ENCODE peak calls at places on chromosomes 11 and 22, in seven cellular contexts. J, I, Q, T, P, U and A are unnamed samples.

GRCh38 chr11:121448431-121448941 is 3.6 kb upstream of the SORL1 start:
- DNase-seq in J (no peak), I (no peak), Q (no peak), T (no peak), P (no peak), U (no peak), A (no peak)

GRCh38 chr11:118911880-118912741 is 13.6 kb downstream of the BCL9L start:
- DNase-seq in J (peak), I (no peak), Q (peak), T (no peak), P (peak), U (peak), A (no peak)

GRCh38 chr22:41092847-41093371 is 517 bp downstream of the EP300 start:
- DNase-seq in J (no peak), I (peak), Q (peak), T (peak), P (peak), U (peak), A (no peak)

GRCh38 chr11:123064268-123064657 is 2.3 kb upstream of the HSPA8 start:
- DNase-seq in J (no peak), I (no peak), Q (no peak), T (no peak), P (no peak), U (no peak), A (no peak)

GRCh38 chr11:95512682-95513081 is 276.9 kb downstream of the FAM76B start:
- DNase-seq in J (no peak), I (no peak), Q (peak), T (no peak), P (peak), U (peak), A (peak)

GRCh38 chr11:126253265-126253664 is 15.4 kb downstream of the SRPRA start:
- DNase-seq in J (no peak), I (no peak), Q (no peak), T (no peak), P (no peak), U (no peak), A (no peak)

GRCh38 chr11:46290021-46290420 is 12.6 kb downstream of the CREB3L1 start:
- DNase-seq in J (no peak), I (no peak), Q (no peak), T (no peak), P (no peak), U (no peak), A (no peak)

GRCh38 chr22:50014053-50014501 is 1.5 kb upstream of the IL17REL start:
- DNase-seq in J (no peak), I (no peak), Q (no peak), T (no peak), P (no peak), U (no peak), A (no peak)

GRCh38 chr22:46233231-46233630 is 16.9 kb downstream of the CDPF1 start:
- DNase-seq in J (peak), I (no peak), Q (peak), T (no peak), P (no peak), U (no peak), A (peak)

GRCh38 chr11:63880031-63880841 is 36.7 kb downstream of the RCOR2 start:
- DNase-seq in J (no peak), I (no peak), Q (peak), T (no peak), P (no peak), U (no peak), A (peak)

GRCh38 chr11:21654091-21654490 is 538.8 kb upstream of the ANO5 start:
- DNase-seq in J (no peak), I (no peak), Q (no peak), T (peak), P (no peak), U (no peak), A (peak)

GRCh38 chr11:35362571-35362980 is 56.8 kb downstream of the SLC1A2 start:
- DNase-seq in J (no peak), I (no peak), Q (peak), T (no peak), P (no peak), U (no peak), A (no peak)

GRCh38 chr22:49632199-49633009 is 195.3 kb downstream of the BRD1 start:
- DNase-seq in J (peak), I (peak), Q (peak), T (peak), P (no peak), U (peak), A (no peak)

GRCh38 chr11:21646351-21646750 is 546.5 kb upstream of the ANO5 start:
- DNase-seq in J (no peak), I (no peak), Q (no peak), T (no peak), P (no peak), U (no peak), A (no peak)

GRCh38 chr22:42786606-42787356 is 66.1 kb upstream of the A4GALT start:
- DNase-seq in J (no peak), I (no peak), Q (no peak), T (no peak), P (no peak), U (no peak), A (no peak)

GRCh38 chr11:22521226-22521625 is 104.4 kb downstream of the FANCF start:
- DNase-seq in J (peak), I (no peak), Q (no peak), T (no peak), P (no peak), U (peak), A (peak)

GRCh38 chr11:92941676-92942571 is 27.5 kb upstream of the MTNR1B start:
- DNase-seq in J (peak), I (peak), Q (peak), T (peak), P (no peak), U (peak), A (peak)